ENCODE peak calls at places on chromosomes 2 and 18, in eight cellular contexts. F, S, D, O, V, M, B and L are unnamed samples.

GRCh38 chr18:54466248-54467005 is 108.7 kb downstream of the C18orf54 start:
- DNase-seq in O (no peak), S (no peak), D (no peak), M (no peak), F (no peak), B (no peak), V (no peak), L (no peak)

GRCh38 chr18:26555804-26556553 is 7.6 kb upstream of the KCTD1 start:
- DNase-seq in V (no peak), F (no peak), O (no peak), D (no peak), B (no peak), M (no peak), S (no peak), L (no peak)

GRCh38 chr2:108215794-108216211 is 24.0 kb upstream of the SULT1C3 start:
- DNase-seq in S (peak; percentile 55), D (peak; percentile 61), F (no peak), B (peak; percentile 52), O (peak; percentile 71), V (peak; percentile 51), M (no peak), L (no peak)

GRCh38 chr2:32946314-32947075 is at the start of gene LTBP1:
- DNase-seq in F (peak; percentile 91), O (peak; percentile 83), M (peak; percentile 92), D (peak; percentile 70), S (peak; percentile 42), B (peak; percentile 75), V (peak; percentile 76), L (peak; percentile 81)

GRCh38 chr2:113283704-113284284 is 5.1 kb upstream of the PAX8 start:
- DNase-seq in O (peak; percentile 94), M (peak; percentile 66), B (peak; percentile 84), F (no peak), V (peak; percentile 92), S (peak; percentile 54), D (peak; percentile 36), L (peak; percentile 31)

GRCh38 chr2:100726866-100727265 is 93.1 kb upstream of the NPAS2 start:
- DNase-seq in D (no peak), O (no peak), B (no peak), V (no peak), F (no peak), S (no peak), M (no peak), L (no peak)

GRCh38 chr2:109287413-109287812 is 158.4 kb downstream of the SH3RF3 start:
- DNase-seq in M (no peak), V (no peak), F (no peak), O (no peak), B (no peak), D (no peak), S (no peak), L (no peak)

GRCh38 chr2:218168635-218169462 is 2.1 kb upstream of the CXCR1 start:
- DNase-seq in D (peak; percentile 76), O (peak; percentile 40), S (peak; percentile 65), V (peak; percentile 18), F (no peak), B (no peak), M (peak; percentile 33), L (peak; percentile 80)

GRCh38 chr2:196415384-196415783 is 224.1 kb upstream of the CCDC150 start:
- DNase-seq in D (no peak), O (no peak), M (no peak), F (no peak), B (no peak), S (no peak), V (no peak), L (no peak)

GRCh38 chr18:36534154-36534688 is 236.7 kb downstream of the FHOD3 start:
- DNase-seq in B (no peak), V (no peak), S (no peak), M (no peak), F (no peak), O (no peak), D (peak; percentile 35), L (no peak)

GRCh38 chr18:35438480-35439234 is 59.1 kb downstream of the INO80C start:
- DNase-seq in D (no peak), V (no peak), M (no peak), S (no peak), B (no peak), F (no peak), O (no peak), L (no peak)

GRCh38 chr18:55925772-55926171 is 337.8 kb upstream of the TCF4 start:
- DNase-seq in O (no peak), V (no peak), S (no peak), B (no peak), D (no peak), F (no peak), M (no peak), L (no peak)

GRCh38 chr2:120586507-120587283 is 149.0 kb upstream of the GLI2 start:
- DNase-seq in O (no peak), F (peak; percentile 85), V (no peak), B (no peak), S (no peak), D (no peak), M (no peak), L (no peak)

GRCh38 chr18:47286776-47287410 is 35.4 kb upstream of the SKOR2 start:
- DNase-seq in D (no peak), B (no peak), F (no peak), S (no peak), M (no peak), O (no peak), V (no peak), L (no peak)

GRCh38 chr18:47285456-47285855 is 34.0 kb upstream of the SKOR2 start:
- DNase-seq in O (no peak), M (no peak), S (no peak), V (no peak), D (no peak), B (no peak), F (no peak), L (no peak)

GRCh38 chr18:47284691-47285370 is 33.4 kb upstream of the SKOR2 start:
- DNase-seq in O (no peak), M (no peak), S (no peak), D (no peak), B (no peak), V (no peak), F (no peak), L (no peak)

GRCh38 chr18:47287911-47288635 is 36.6 kb upstream of the SKOR2 start:
- DNase-seq in F (no peak), S (no peak), M (no peak), D (no peak), O (no peak), B (no peak), V (no peak), L (no peak)

GRCh38 chr18:47288741-47289140 is 37.3 kb upstream of the SKOR2 start:
- DNase-seq in D (no peak), S (no peak), O (no peak), M (no peak), V (no peak), F (no peak), B (no peak), L (no peak)
- TF ChIP-seq POLR2A in D (no peak), S (no peak), O (no peak), M (no peak), V (no peak), F (no peak), B (no peak), L (no peak)

GRCh38 chr2:20724500-20725053 is 57.6 kb downstream of the GDF7 start:
- DNase-seq in D (no peak), V (no peak), B (no peak), M (no peak), F (no peak), S (no peak), O (no peak), L (no peak)

GRCh38 chr2:20723543-20723942 is 56.6 kb downstream of the GDF7 start:
- DNase-seq in O (no peak), B (no peak), S (no peak), M (no peak), V (peak; percentile 61), D (no peak), F (no peak), L (no peak)

GRCh38 chr2:20725782-20726181 is 58.8 kb downstream of the GDF7 start:
- DNase-seq in B (no peak), O (no peak), M (no peak), S (no peak), D (no peak), V (no peak), F (no peak), L (no peak)

GRCh38 chr2:20728114-20728758 is 61.3 kb downstream of the GDF7 start:
- DNase-seq in M (no peak), F (no peak), B (peak; percentile 73), V (peak; percentile 33), O (no peak), D (no peak), S (peak; percentile 91), L (no peak)

DNA sequence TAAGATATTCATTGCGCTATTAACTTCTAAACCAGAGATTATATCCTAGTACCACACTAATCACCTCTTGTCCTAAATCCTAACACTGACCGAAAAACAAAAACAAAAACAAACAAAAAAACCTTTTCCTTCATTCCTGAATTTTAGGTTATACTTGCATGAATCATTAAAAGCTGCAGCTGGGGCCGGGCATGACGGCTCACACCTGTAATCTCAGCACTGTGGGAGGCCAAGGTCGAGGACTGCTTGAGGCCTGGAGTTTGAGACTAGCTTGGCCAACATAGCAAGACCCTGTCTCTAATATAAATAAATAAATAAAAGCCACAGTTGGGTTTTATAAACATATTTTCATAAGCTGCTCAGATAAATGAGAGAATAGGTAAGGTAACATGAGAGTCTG is 60.0 kb downstream of the GDF7 start:
- DNase-seq in B (no peak), S (no peak), V (no peak), O (no peak), M (no peak), D (no peak), F (no peak), L (no peak)
- TF ChIP-seq POLR2A in B (no peak), S (no peak), V (no peak), O (no peak), M (no peak), D (no peak), F (no peak), L (no peak)

GRCh38 chr2:210002158-210003157 is at the start of gene RPE:
- DNase-seq in V (peak; percentile 88), M (peak; percentile 97), B (peak; percentile 98), O (peak; percentile 94), S (peak; percentile 92), D (peak; percentile 98), F (peak; percentile 97), L (peak; percentile 97)
- TF ChIP-seq POLR2A in V (peak; percentile 58), M (peak; percentile 56), B (peak; percentile 43), O (peak; percentile 61), S (peak; percentile 92), D (peak; percentile 75), F (peak; percentile 60), L (no peak)

DNA sequence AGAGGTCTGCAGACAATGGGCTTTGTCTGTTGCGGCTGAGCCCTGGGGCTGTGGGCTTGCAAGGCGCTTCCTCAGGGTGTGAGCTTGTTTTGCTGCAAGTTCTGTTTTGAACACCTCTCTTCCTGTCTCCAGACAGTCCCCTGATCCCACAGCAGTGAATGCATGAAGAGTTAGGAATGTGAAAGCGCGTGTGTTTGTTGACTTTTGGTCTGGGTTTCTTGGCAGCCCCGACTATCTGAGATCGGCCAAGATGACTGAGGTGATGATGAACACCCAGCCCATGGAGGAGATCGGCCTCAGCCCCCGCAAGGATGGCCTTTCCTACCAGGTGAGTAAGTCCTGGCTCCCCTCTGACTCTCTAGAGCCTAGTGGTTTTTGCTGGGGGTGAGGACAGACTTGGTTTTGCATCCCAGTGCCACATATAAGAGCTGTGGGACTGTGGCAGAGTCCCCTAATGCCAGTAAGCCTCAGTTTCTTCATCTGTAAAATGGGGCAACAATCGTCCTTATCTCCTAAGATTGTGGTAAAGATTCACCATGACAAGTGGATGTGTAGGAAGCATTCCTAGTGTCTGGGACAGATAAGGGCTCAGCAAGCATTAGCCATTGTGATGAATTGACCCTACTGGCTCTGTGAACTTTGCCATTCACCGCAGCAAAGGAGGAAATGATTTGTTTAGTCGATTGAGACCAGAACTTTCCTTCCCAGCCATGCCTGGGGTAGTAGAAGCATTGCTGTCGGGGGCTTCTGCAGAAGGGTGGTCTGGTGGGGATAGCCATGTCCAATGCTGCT is 3.0 kb downstream of the LBH start:
- DNase-seq in D (no peak), V (peak; percentile 96), M (no peak), S (peak; percentile 12), O (peak; percentile 89), F (no peak), B (no peak), L (peak; percentile 38)
- TF ChIP-seq POLR2A in D (no peak), V (peak; percentile 88), M (no peak), S (no peak), O (no peak), F (peak; percentile 22), B (no peak), L (no peak)